ENCODE peak calls at places on chromosome 4, in four cellular contexts. K is HCT116, Q is K562, W is GM23338. Y is an unnamed sample.

GRCh38 chr4:11483076-11483475 is 54.4 kb upstream of the HS3ST1 start:
- DNase-seq in K (no peak), Q (no peak), W (no peak), Y (no peak)

GRCh38 chr4:150192986-150193385 is 114.7 kb downstream of the DCLK2 start:
- DNase-seq in K (no peak), Q (no peak), W (no peak), Y (no peak)

GRCh38 chr4:122636697-122637096 is 15.8 kb upstream of the IL21 start:
- DNase-seq in K (no peak), Q (no peak), W (no peak), Y (no peak)

GRCh38 chr4:127000090-127000489 is 632.7 kb upstream of the INTU start:
- DNase-seq in K (no peak), Q (no peak), W (no peak), Y (no peak)

GRCh38 chr4:158793021-158793420 is 24.2 kb downstream of the FNIP2 start:
- DNase-seq in K (no peak), Q (no peak), W (no peak), Y (no peak)

GRCh38 chr4:38765391-38765790 is 17.4 kb downstream of the TLR10 start:
- DNase-seq in K (no peak), Q (no peak), W (no peak), Y (no peak)

GRCh38 chr4:144578681-144579080 is 67.3 kb upstream of the HHIP start:
- DNase-seq in K (no peak), Q (no peak), W (no peak), Y (no peak)

GRCh38 chr4:114815760-114816159 is 217.2 kb downstream of the UGT8 start:
- DNase-seq in K (no peak), Q (no peak), W (no peak), Y (no peak)

GRCh38 chr4:8747467-8747841 is 124.2 kb downstream of the HMX1 start:
- DNase-seq in K (no peak), Q (no peak), W (no peak), Y (no peak)

GRCh38 chr4:82779032-82779431 is 19.6 kb downstream of the SCD5 start:
- DNase-seq in K (no peak), Q (no peak), W (no peak), Y (no peak)

GRCh38 chr4:14254252-14254651 is 626.7 kb upstream of the BOD1L1 start:
- DNase-seq in K (no peak), Q (no peak), W (peak), Y (no peak)

GRCh38 chr4:38155589-38156294 is 195.5 kb downstream of the PTTG2 start:
- DNase-seq in K (no peak), Q (no peak), W (no peak), Y (no peak)

GRCh38 chr4:118280501-118281218 is 72.1 kb downstream of the PRSS12 start:
- DNase-seq in K (peak), Q (peak), W (peak), Y (no peak)

GRCh38 chr4:124913237-124913636 is 200.7 kb upstream of the ANKRD50 start:
- DNase-seq in K (no peak), Q (no peak), W (peak), Y (no peak)

GRCh38 chr4:10951306-10951705 is 266.7 kb upstream of the CLNK start:
- DNase-seq in K (no peak), Q (no peak), W (no peak), Y (no peak)

GRCh38 chr4:57110635-57111546 is 706 bp upstream of the IGFBP7 start:
- DNase-seq in K (no peak), Q (peak), W (peak), Y (no peak)

GRCh38 chr4:1248262-1249147 is at the start of gene CTBP1:
- DNase-seq in K (peak), Q (peak), W (peak), Y (no peak)

GRCh38 chr4:76023381-76023780 is at the start of gene CXCL10:
- DNase-seq in K (no peak), Q (no peak), W (no peak), Y (no peak)

GRCh38 chr4:65508169-65508568 is 162.1 kb downstream of the EPHA5 start:
- DNase-seq in K (no peak), Q (no peak), W (no peak), Y (no peak)

GRCh38 chr4:8690216-8690786 is 97.7 kb downstream of the CPZ start:
- DNase-seq in K (no peak), Q (no peak), W (no peak), Y (no peak)

GRCh38 chr4:88442636-88443260 is 14.2 kb upstream of the HERC5 start:
- DNase-seq in K (no peak), Q (peak), W (peak), Y (no peak)

GRCh38 chr4:147355849-147356248 is 125.0 kb upstream of the EDNRA start:
- DNase-seq in K (no peak), Q (no peak), W (no peak), Y (no peak)

GRCh38 chr4:168264903-168265302 is 53.6 kb downstream of the DDX60 start:
- DNase-seq in K (no peak), Q (no peak), W (no peak), Y (no peak)

GRCh38 chr4:97912151-97912550 is 231.1 kb downstream of the STPG2 start:
- DNase-seq in K (no peak), Q (no peak), W (no peak), Y (no peak)

GRCh38 chr4:118974758-118975157 is 86.1 kb downstream of the SYNPO2 start:
- DNase-seq in K (no peak), Q (no peak), W (no peak), Y (no peak)

GRCh38 chr4:52015366-52015765 is 4.8 kb downstream of the LRRC66 start:
- DNase-seq in K (no peak), Q (no peak), W (peak), Y (no peak)

GRCh38 chr4:37879365-37879764 is 11.5 kb upstream of the TBC1D1 start:
- DNase-seq in K (no peak), Q (no peak), W (no peak), Y (no peak)

GRCh38 chr4:11698846-11699590 is 270.3 kb upstream of the HS3ST1 start:
- DNase-seq in K (peak), Q (no peak), W (no peak), Y (peak)

GRCh38 chr4:158856852-158857251 is 88.0 kb downstream of the FNIP2 start:
- DNase-seq in K (peak), Q (peak), W (peak), Y (peak)

GRCh38 chr4:36884151-36884550 is 360.4 kb upstream of the NWD2 start:
- DNase-seq in K (no peak), Q (no peak), W (no peak), Y (no peak)

GRCh38 chr4:180953572-180953971 is 1289.6 kb upstream of the TENM3 start:
- DNase-seq in K (peak), Q (no peak), W (peak), Y (no peak)

GRCh38 chr4:108303488-108304177 is 134.9 kb upstream of the LEF1 start:
- DNase-seq in K (peak), Q (no peak), W (peak), Y (no peak)

GRCh38 chr4:126899382-126899801 is 733.4 kb upstream of the INTU start:
- DNase-seq in K (peak), Q (no peak), W (no peak), Y (no peak)

GRCh38 chr4:163540977-163541376 is 46.5 kb downstream of the TMA16 start:
- DNase-seq in K (no peak), Q (no peak), W (no peak), Y (no peak)

GRCh38 chr4:61085534-61085933 is 114.6 kb upstream of the ADGRL3 start:
- DNase-seq in K (no peak), Q (no peak), W (no peak), Y (no peak)

DNA sequence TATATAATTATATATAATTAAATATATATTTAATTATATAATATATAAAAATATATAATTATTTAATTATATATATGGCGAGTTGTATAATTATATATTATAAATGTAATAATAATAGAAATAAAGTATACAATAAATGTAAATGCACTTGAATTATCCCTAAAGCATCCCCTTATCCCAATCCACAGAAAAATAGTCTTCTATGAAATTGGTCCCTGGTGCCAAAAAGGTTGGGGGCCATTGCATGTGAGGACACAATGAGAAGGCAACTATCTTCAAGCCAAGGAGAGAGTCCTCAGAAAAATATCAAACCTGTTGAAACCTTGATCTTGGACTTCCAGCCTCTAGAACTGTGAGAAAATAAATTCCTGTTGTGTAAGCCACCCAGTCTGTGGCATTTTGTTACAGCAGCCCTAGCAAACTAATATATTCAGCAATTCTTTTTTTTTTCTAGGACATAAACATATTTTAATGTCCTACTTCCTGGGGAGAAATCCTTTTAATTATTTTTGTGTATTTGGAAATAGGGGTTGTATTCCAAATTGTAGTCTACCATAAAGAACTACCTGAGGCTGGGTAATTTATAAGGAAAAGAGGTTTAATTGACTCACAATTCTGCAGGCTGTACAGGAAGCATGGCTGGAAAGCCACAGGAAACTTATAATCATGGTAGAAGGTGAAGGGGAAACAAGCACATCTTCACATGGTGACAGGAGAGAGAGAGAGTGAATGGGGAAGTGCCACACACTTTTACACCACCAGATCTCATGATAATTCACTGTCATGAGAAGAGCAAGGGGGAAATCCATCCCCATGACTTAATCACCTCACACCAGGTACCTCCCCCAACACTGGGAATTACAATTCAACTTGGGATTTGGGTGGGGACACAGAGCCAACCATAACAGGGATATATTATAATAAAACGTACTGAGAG is 22.9 kb upstream of the CXCL2 start:
- DNase-seq in K (no peak), Q (no peak), W (no peak), Y (no peak)
- TF ChIP-seq POLR2AphosphoS5 in K (no peak), Q (no peak), W (no peak), Y (no peak)

DNA sequence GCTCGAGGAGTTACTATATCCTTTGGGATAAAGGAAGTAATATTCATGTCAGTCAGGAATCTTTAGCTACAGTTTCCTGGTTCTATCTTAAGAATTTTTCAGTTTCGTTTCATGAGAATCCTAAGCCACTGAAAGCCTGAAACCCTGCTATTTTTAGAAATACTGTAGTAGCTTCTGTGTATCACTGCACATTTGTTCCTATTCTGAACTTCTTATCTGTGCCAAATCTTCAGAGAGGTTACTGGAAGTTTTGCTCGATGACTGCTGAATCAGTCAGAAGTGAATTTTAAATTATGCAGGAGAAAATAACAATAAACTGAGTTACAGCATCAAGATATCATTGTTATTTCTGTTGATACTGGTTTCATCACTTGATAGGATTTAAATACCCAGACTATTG is 249.3 kb downstream of the TENM3 start:
- DNase-seq in K (no peak), Q (no peak), W (no peak), Y (no peak)
- TF ChIP-seq EZH2 in K (no peak), Q (no peak), W (no peak), Y (no peak)

DNA sequence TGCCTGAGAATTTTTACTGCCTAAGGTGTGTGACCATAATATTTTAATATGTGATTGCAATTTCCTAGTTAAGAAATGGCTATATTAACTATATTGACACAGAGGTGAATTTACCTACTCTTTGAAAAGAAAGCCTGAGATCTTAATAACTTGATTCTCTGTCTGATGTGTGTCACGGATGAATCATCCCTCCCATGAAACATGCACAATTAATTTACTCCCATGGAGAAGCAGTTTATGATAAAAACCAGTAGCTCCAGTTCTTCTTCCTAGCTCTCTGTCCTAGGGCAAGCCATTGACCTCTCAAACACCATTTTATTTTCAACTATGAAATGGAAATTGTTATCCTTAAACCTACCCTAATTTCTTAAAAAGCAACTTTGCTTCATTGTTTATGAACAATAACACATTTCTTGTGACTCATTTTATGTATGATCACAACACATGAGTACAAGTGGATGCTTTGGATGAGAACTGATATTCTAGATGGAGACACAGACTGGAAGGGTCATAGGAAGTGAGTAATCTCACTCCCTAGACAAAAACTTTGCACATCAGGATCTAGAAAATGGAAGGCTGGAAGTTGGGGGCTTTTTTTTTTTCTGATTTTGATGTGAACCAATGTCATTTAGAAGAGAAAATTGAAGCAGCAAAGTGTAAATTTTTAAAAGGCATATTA is 438.3 kb downstream of the GPAT3 start:
- DNase-seq in K (no peak), Q (no peak), W (no peak), Y (no peak)
- H3K27ac ChIP-seq in K (no peak), Q (no peak), W (no peak), Y (peak)

DNA sequence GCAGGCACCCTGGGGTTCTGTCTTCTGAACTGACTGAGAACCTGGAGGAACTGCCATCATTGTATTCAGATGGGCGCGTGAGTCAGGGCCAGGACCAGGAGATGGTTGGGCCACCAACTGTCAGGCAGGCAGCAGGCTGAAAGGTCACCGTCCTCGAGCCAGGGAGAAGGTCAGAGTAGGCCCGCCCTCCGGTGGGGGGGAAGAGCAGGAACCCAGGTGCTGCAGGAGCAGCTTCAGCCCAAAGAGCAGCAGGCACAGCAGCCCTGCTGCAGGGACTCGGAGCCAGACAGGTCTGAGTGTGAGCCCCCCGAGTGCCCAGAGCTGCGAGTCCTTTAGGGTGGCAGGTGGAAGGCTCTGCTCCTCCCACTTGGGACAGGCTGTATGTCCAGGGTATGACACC is 26.4 kb downstream of the WFS1 start:
- DNase-seq in K (no peak), Q (no peak), W (no peak), Y (no peak)
- TF ChIP-seq POLR2AphosphoS5 in K (no peak), Q (no peak), W (no peak), Y (no peak)

GRCh38 chr4:54041100-54041499 is 23.3 kb downstream of the CHIC2 start:
- DNase-seq in K (no peak), Q (no peak), W (no peak), Y (no peak)
- TF ChIP-seq EZH2 in K (no peak), Q (no peak), W (no peak), Y (no peak)

GRCh38 chr4:138658518-138658917 is 357.1 kb upstream of the NOCT start:
- DNase-seq in K (no peak), Q (no peak), W (peak), Y (no peak)
- H3K27ac ChIP-seq in K (no peak), Q (no peak), W (peak), Y (no peak)

GRCh38 chr4:185203380-185204237 is at the start of gene CFAP97:
- DNase-seq in K (peak), Q (peak), W (peak), Y (no peak)
- TF ChIP-seq POLR2AphosphoS5 in K (peak), Q (peak), W (peak), Y (peak)

DNA sequence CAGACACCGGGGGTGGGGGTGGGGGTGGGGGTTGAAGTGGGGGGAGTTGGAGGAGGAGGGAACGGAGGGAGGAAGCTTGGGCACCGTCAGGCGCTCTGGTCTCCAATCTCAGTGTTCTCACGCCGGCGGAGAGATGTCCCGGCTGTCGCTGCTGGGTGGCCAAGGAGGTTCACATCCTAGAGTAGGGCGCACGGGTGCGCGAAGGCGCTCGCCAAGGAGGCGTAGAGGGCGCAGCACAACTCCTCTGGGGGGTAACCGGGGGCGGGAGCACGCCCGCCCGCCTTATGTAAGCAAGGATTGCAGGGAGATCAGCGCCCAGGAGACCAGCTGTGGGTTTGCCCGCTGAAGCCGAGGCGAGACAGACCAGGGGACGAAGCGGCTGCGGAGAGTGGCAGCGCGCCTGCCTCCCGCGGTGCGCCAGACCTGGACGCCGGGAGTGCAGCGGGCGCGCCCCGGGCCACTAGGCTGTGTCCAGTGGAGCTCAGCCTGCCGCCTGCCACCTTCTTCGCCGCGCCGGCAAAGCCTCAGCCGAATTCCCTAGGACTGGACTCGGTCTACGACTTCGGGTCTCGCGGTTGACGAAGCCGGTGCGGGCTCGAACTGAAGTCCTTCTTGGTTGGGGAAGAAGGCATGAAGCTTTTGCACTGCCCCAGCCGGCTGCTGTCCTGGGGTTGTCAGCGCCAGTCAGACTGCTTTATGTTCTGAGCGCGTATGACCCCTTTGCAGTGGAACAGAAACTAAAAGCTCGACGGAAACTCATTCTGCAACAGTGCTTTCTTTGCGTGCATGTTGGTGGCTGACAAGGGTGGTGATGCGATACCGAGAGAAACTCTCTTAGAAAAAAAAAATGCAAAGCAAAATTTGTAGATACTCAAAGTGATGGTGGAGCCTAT is 719 bp upstream of the UNC5C start:
- DNase-seq in K (no peak), Q (no peak), W (peak), Y (no peak)
- TF ChIP-seq EZH2 in K (no peak), Q (no peak), W (peak), Y (peak)